ENCODE peak calls at places on chromosomes 6 and 20, in four cellular contexts. R is HepG2, Q is K562, K is WTC11. L is an unnamed sample.

GRCh38 chr20:36881888-36882287 is 6.0 kb downstream of the TLDC2 start:
- DNase-seq in R (no peak), Q (peak; percentile 17), K (no peak), L (no peak)

GRCh38 chr6:46953921-46954320 is 32.2 kb upstream of the ADGRF5 start:
- DNase-seq in R (no peak), Q (no peak), K (no peak), L (no peak)

GRCh38 chr6:83536034-83536646 is 23.8 kb downstream of the PRSS35 start:
- DNase-seq in R (peak; percentile 29), Q (peak; percentile 72), K (peak; percentile 74), L (peak; percentile 52)

GRCh38 chr6:165135889-165136288 is 173.5 kb downstream of the C6orf118 start:
- DNase-seq in R (no peak), Q (no peak), K (no peak), L (no peak)

GRCh38 chr6:5662797-5663196 is 343.9 kb downstream of the NRN1 start:
- DNase-seq in R (no peak), Q (no peak), K (no peak), L (no peak)

GRCh38 chr6:17820055-17820454 is 113.3 kb upstream of the NUP153 start:
- DNase-seq in R (peak; percentile 32), Q (peak; percentile 92), K (no peak), L (peak; percentile 54)

GRCh38 chr6:6631526-6632276 is 43.2 kb downstream of the LY86 start:
- DNase-seq in R (no peak), Q (no peak), K (no peak), L (no peak)

GRCh38 chr20:10218536-10219451 is at the start of gene SNAP25:
- DNase-seq in R (no peak), Q (peak; percentile 75), K (peak; percentile 81), L (peak; percentile 83)

GRCh38 chr6:89430563-89430962 is 2.4 kb upstream of the ANKRD6 start:
- DNase-seq in R (no peak), Q (no peak), K (no peak), L (no peak)

GRCh38 chr20:62555642-62556420 is 80.0 kb upstream of the GATA5 start:
- DNase-seq in R (peak; percentile 52), Q (no peak), K (no peak), L (no peak)

GRCh38 chr6:63066053-63066704 is 145.1 kb upstream of the FKBP1C start:
- DNase-seq in R (peak; percentile 35), Q (no peak), K (no peak), L (no peak)

GRCh38 chr6:1321715-1322114 is 9.8 kb downstream of the FOXQ1 start:
- DNase-seq in R (no peak), Q (no peak), K (no peak), L (no peak)

GRCh38 chr20:46273701-46274100 is 34.6 kb downstream of the CDH22 start:
- DNase-seq in R (no peak), Q (no peak), K (no peak), L (no peak)

GRCh38 chr20:62741191-62741676 is 32.6 kb downstream of the NTSR1 start:
- DNase-seq in R (no peak), Q (no peak), K (peak; percentile 31), L (no peak)

GRCh38 chr6:119331676-119332286 is 17.8 kb downstream of the MAN1A1 start:
- DNase-seq in R (no peak), Q (no peak), K (no peak), L (no peak)

GRCh38 chr6:141490982-141491381 is 641.7 kb upstream of the GJE1 start:
- DNase-seq in R (no peak), Q (no peak), K (no peak), L (no peak)

GRCh38 chr6:2412731-2413130 is 167.3 kb upstream of the GMDS start:
- DNase-seq in R (no peak), Q (no peak), K (no peak), L (no peak)

GRCh38 chr6:149501768-149502167 is 17.0 kb upstream of the ZC3H12D start:
- DNase-seq in R (no peak), Q (no peak), K (no peak), L (no peak)

GRCh38 chr6:32290886-32291450 is 67.1 kb upstream of the NOTCH4 start:
- DNase-seq in R (no peak), Q (no peak), K (no peak), L (no peak)

GRCh38 chr6:138914701-138915100 is 73.4 kb downstream of the REPS1 start:
- DNase-seq in R (no peak), Q (no peak), K (no peak), L (no peak)

GRCh38 chr6:127069659-127070279 is 48.7 kb upstream of the RSPO3 start:
- DNase-seq in R (peak; percentile 39), Q (peak; percentile 1), K (no peak), L (peak; percentile 47)

GRCh38 chr20:64084209-64085152 is at the start of gene LKAAEAR1:
- DNase-seq in R (no peak), Q (no peak), K (peak; percentile 54), L (no peak)

GRCh38 chr6:156599977-156600647 is 177.1 kb upstream of the ARID1B start:
- DNase-seq in R (no peak), Q (no peak), K (no peak), L (no peak)

GRCh38 chr6:4402477-4402976 is 267.2 kb upstream of the ECI2 start:
- DNase-seq in R (peak; percentile 10), Q (peak; percentile 44), K (no peak), L (peak; percentile 66)

GRCh38 chr6:28105286-28105685 is 19.1 kb upstream of the ZSCAN16 start:
- DNase-seq in R (no peak), Q (peak; percentile 44), K (no peak), L (no peak)

GRCh38 chr6:12343440-12344162 is 53.4 kb downstream of the EDN1 start:
- DNase-seq in R (peak; percentile 90), Q (no peak), K (no peak), L (peak; percentile 96)

GRCh38 chr6:7587631-7588100 is 2.3 kb upstream of the SNRNP48 start:
- DNase-seq in R (no peak), Q (no peak), K (no peak), L (no peak)

GRCh38 chr6:4224082-4224978 is 89.0 kb upstream of the ECI2 start:
- DNase-seq in R (no peak), Q (peak; percentile 73), K (no peak), L (no peak)

GRCh38 chr20:36645998-36646397 is at the start of gene SLA2:
- DNase-seq in R (no peak), Q (no peak), K (no peak), L (no peak)

GRCh38 chr6:40822619-40823018 is 216.4 kb downstream of the UNC5CL start:
- DNase-seq in R (no peak), Q (no peak), K (no peak), L (no peak)

GRCh38 chr20:46361811-46362210 is 44.6 kb downstream of the ELMO2 start:
- DNase-seq in R (no peak), Q (no peak), K (no peak), L (no peak)

GRCh38 chr20:37511605-37512275 is 9.3 kb upstream of the NNAT start:
- DNase-seq in R (no peak), Q (no peak), K (no peak), L (no peak)

GRCh38 chr20:24583169-24583792 is 113.9 kb downstream of the SYNDIG1 start:
- DNase-seq in R (no peak), Q (no peak), K (no peak), L (no peak)

GRCh38 chr20:24584078-24584477 is 114.6 kb downstream of the SYNDIG1 start:
- DNase-seq in R (no peak), Q (no peak), K (no peak), L (no peak)

GRCh38 chr20:24586523-24586840 is 117.1 kb downstream of the SYNDIG1 start:
- DNase-seq in R (no peak), Q (no peak), K (no peak), L (no peak)

GRCh38 chr20:24585796-24586522 is 116.5 kb downstream of the SYNDIG1 start:
- DNase-seq in R (no peak), Q (no peak), K (no peak), L (no peak)

GRCh38 chr20:24584538-24585356 is 115.3 kb downstream of the SYNDIG1 start:
- DNase-seq in R (no peak), Q (no peak), K (no peak), L (no peak)
- TF ChIP-seq HMGXB4 in R (no peak), Q (no peak), K (no peak), L (no peak)

GRCh38 chr6:114747995-114748625 is 405.3 kb upstream of the HS3ST5 start:
- DNase-seq in R (peak; percentile 21), Q (peak; percentile 28), K (peak; percentile 36), L (peak; percentile 31)
- TF ChIP-seq HMGXB4 in R (no peak), Q (no peak), K (no peak), L (no peak)

GRCh38 chr20:21145424-21145823 is 19.5 kb downstream of the KIZ start:
- DNase-seq in R (no peak), Q (no peak), K (no peak), L (no peak)

GRCh38 chr20:21146242-21146641 is 20.4 kb downstream of the KIZ start:
- DNase-seq in R (no peak), Q (peak; percentile 40), K (no peak), L (no peak)

GRCh38 chr20:21151791-21152190 is 25.9 kb downstream of the KIZ start:
- DNase-seq in R (no peak), Q (no peak), K (no peak), L (no peak)

GRCh38 chr20:21149344-21149743 is 23.5 kb downstream of the KIZ start:
- DNase-seq in R (no peak), Q (no peak), K (no peak), L (no peak)

GRCh38 chr20:21147593-21147992 is 21.7 kb downstream of the KIZ start:
- DNase-seq in R (no peak), Q (no peak), K (no peak), L (no peak)
- TF ChIP-seq HMGXB4 in R (no peak), Q (no peak), K (no peak), L (no peak)

GRCh38 chr6:163843194-163843593 is 428.7 kb downstream of the QKI start:
- DNase-seq in R (no peak), Q (no peak), K (no peak), L (no peak)

GRCh38 chr6:163841326-163841725 is 426.8 kb downstream of the QKI start:
- DNase-seq in R (no peak), Q (no peak), K (no peak), L (no peak)

GRCh38 chr6:163842467-163842866 is 427.9 kb downstream of the QKI start:
- DNase-seq in R (no peak), Q (no peak), K (no peak), L (no peak)

GRCh38 chr6:163839296-163839695 is 424.8 kb downstream of the QKI start:
- DNase-seq in R (no peak), Q (no peak), K (no peak), L (no peak)

GRCh38 chr6:163841733-163842132 is 427.2 kb downstream of the QKI start:
- DNase-seq in R (no peak), Q (no peak), K (no peak), L (no peak)
- TF ChIP-seq HMGXB4 in R (no peak), Q (no peak), K (no peak), L (no peak)

L was measured in A549.